ENCODE peak calls at places on chromosomes 6 and 20, in ten cellular contexts. M is Right ventricle myocardium superior; Z is lung; E is nucleus accumbens; P is posterior vena cava; K is IMR-90; F is germinal center; L is H54; V is CD8-positive, alpha-beta T cell; G is prostate gland. O is an unnamed sample.
A peak's percentile ranks its signal among the peaks of the same experiment; 100 is the strongest.

GRCh38 chr6:157488635-157489226 is 107.7 kb downstream of the ZDHHC14 start:
- DNase-seq in M (no peak), Z (no peak), E (no peak), P (no peak), K (no peak), F (no peak), L (no peak), V (no peak), G (peak; percentile 21), O (no peak)

GRCh38 chr6:128483472-128484135 is 36.8 kb downstream of the PTPRK start:
- DNase-seq in M (no peak), Z (no peak), E (no peak), P (no peak), K (no peak), F (no peak), L (no peak), V (no peak), G (no peak), O (no peak)

GRCh38 chr6:170523256-170524187 is 29.6 kb downstream of the PSMB1 start:
- DNase-seq in M (no peak), Z (no peak), E (no peak), P (no peak), K (no peak), F (no peak), L (no peak), V (no peak), G (no peak), O (no peak)

GRCh38 chr6:9761220-9761619 is 653.7 kb downstream of the TFAP2A start:
- DNase-seq in M (no peak), Z (no peak), E (no peak), P (no peak), K (peak; percentile 9), F (no peak), L (no peak), V (no peak), G (no peak), O (no peak)

GRCh38 chr6:89144358-89145041 is 1.4 kb upstream of the PM20D2 start:
- DNase-seq in M (no peak), Z (no peak), E (no peak), P (no peak), K (no peak), F (peak; percentile 51), L (no peak), V (no peak), G (no peak), O (no peak)

GRCh38 chr6:45698046-45698445 is 317.6 kb downstream of the CLIC5 start:
- DNase-seq in M (no peak), Z (no peak), E (no peak), P (no peak), K (no peak), F (no peak), L (no peak), V (no peak), G (no peak), O (no peak)

GRCh38 chr6:14922306-14922705 is 323.6 kb upstream of the JARID2 start:
- DNase-seq in M (no peak), Z (no peak), E (peak; percentile 35), P (no peak), K (no peak), F (no peak), L (no peak), V (no peak), G (no peak), O (peak; percentile 96)

GRCh38 chr6:156703719-156704118 is 73.5 kb upstream of the ARID1B start:
- DNase-seq in M (no peak), Z (no peak), E (no peak), P (no peak), K (peak; percentile 34), F (no peak), L (no peak), V (no peak), G (no peak), O (no peak)

GRCh38 chr6:139422105-139423036 is 47.9 kb upstream of the CITED2 start:
- DNase-seq in M (no peak), Z (no peak), E (no peak), P (no peak), K (no peak), F (peak; percentile 5), L (no peak), V (no peak), G (no peak), O (peak; percentile 67)

GRCh38 chr6:106197441-106197840 is 111.3 kb downstream of the PRDM1 start:
- DNase-seq in M (no peak), Z (no peak), E (no peak), P (no peak), K (no peak), F (no peak), L (no peak), V (no peak), G (no peak), O (no peak)

GRCh38 chr20:45290677-45291355 is 15.8 kb upstream of the RBPJL start:
- DNase-seq in M (peak; percentile 83), Z (peak; percentile 85), E (no peak), P (peak; percentile 92), K (peak; percentile 66), F (peak; percentile 70), L (peak; percentile 88), V (peak; percentile 71), G (peak; percentile 77), O (peak; percentile 78)

GRCh38 chr6:33621396-33622388 is 570 bp downstream of the ITPR3 start:
- DNase-seq in M (peak; percentile 65), Z (peak; percentile 77), E (no peak), P (no peak), K (no peak), F (peak; percentile 71), L (no peak), V (peak; percentile 68), G (peak; percentile 47), O (no peak)

GRCh38 chr6:30062471-30063178 is 1.6 kb downstream of the POLR1H start:
- DNase-seq in M (no peak), Z (no peak), E (no peak), P (no peak), K (no peak), F (no peak), L (no peak), V (no peak), G (no peak), O (no peak)

GRCh38 chr20:25041813-25042530 is 16.0 kb downstream of the ACSS1 start:
- DNase-seq in M (peak; percentile 23), Z (no peak), E (no peak), P (no peak), K (no peak), F (no peak), L (no peak), V (no peak), G (no peak), O (no peak)

GRCh38 chr6:11791354-11792107 is 12.9 kb upstream of the ADTRP start:
- DNase-seq in M (no peak), Z (no peak), E (no peak), P (no peak), K (peak; percentile 55), F (no peak), L (no peak), V (no peak), G (no peak), O (no peak)

GRCh38 chr6:49713346-49713745 is at the start of gene CRISP2:
- DNase-seq in M (no peak), Z (no peak), E (no peak), P (peak; percentile 72), K (no peak), F (no peak), L (no peak), V (no peak), G (no peak), O (no peak)

GRCh38 chr6:97524846-97525245 is 241.8 kb upstream of the MMS22L start:
- DNase-seq in M (no peak), Z (no peak), E (no peak), P (no peak), K (no peak), F (no peak), L (no peak), V (no peak), G (no peak), O (no peak)

GRCh38 chr6:107641500-107641931 is 151.6 kb downstream of the SOBP start:
- DNase-seq in M (peak; percentile 85), Z (peak; percentile 71), E (peak; percentile 56), P (no peak), K (no peak), F (no peak), L (no peak), V (no peak), G (no peak), O (no peak)

GRCh38 chr6:6969761-6970223 is 138.0 kb upstream of the RREB1 start:
- DNase-seq in M (no peak), Z (peak; percentile 49), E (no peak), P (no peak), K (no peak), F (no peak), L (no peak), V (no peak), G (peak; percentile 5), O (no peak)

GRCh38 chr20:43982886-43983285 is 68.2 kb downstream of the TOX2 start:
- DNase-seq in M (no peak), Z (no peak), E (no peak), P (no peak), K (no peak), F (no peak), L (no peak), V (no peak), G (no peak), O (no peak)

GRCh38 chr20:4925842-4926530 is 75.3 kb downstream of the SLC23A2 start:
- DNase-seq in M (peak; percentile 79), Z (no peak), E (no peak), P (peak; percentile 93), K (peak; percentile 77), F (no peak), L (peak; percentile 44), V (no peak), G (peak; percentile 79), O (no peak)

GRCh38 chr6:160767019-160767646 is 65.1 kb downstream of the PLG start:
- DNase-seq in M (peak; percentile 68), Z (peak; percentile 68), E (no peak), P (no peak), K (no peak), F (peak; percentile 74), L (no peak), V (peak; percentile 50), G (peak; percentile 62), O (no peak)

GRCh38 chr6:12152023-12152960 is 137.9 kb upstream of the EDN1 start:
- DNase-seq in M (no peak), Z (no peak), E (peak; percentile 11), P (no peak), K (no peak), F (no peak), L (no peak), V (no peak), G (no peak), O (no peak)

GRCh38 chr6:144528605-144529425 is 243.7 kb downstream of the UTRN start:
- DNase-seq in M (no peak), Z (no peak), E (no peak), P (peak; percentile 71), K (peak; percentile 28), F (no peak), L (no peak), V (no peak), G (no peak), O (no peak)

O was measured in AML-193.